ENCODE peak calls at places on chromosomes 4 and X, in seven cellular contexts. E is fibroblast of lung; D is RWPE1; W is CD8-positive, alpha-beta memory T cell; O is left ventricle myocardium inferior; M is colonic mucosa; T is CD4-positive, alpha-beta memory T cell. X is an unnamed sample.

GRCh38 chr4:158805628-158806471 is 37.0 kb downstream of the FNIP2 start:
- DNase-seq in M (no peak), D (peak), E (no peak), T (no peak), W (no peak), O (no peak), X (no peak)

GRCh38 chrX:43493751-43494150 is 162.3 kb upstream of the MAOA start:
- DNase-seq in O (no peak), E (no peak), W (no peak), T (no peak), M (no peak), D (no peak), X (no peak)

GRCh38 chr4:39134674-39135073 is 47.7 kb upstream of the WDR19 start:
- DNase-seq in W (no peak), M (no peak), T (no peak), E (no peak), O (no peak), D (no peak), X (no peak)

GRCh38 chrX:108032944-108033343 is 11.9 kb upstream of the VSIG1 start:
- DNase-seq in E (no peak), M (peak), W (no peak), T (no peak), D (no peak), O (no peak), X (no peak)

GRCh38 chr4:158169516-158169915 is 3.3 kb downstream of the GASK1B start:
- DNase-seq in O (no peak), T (no peak), D (no peak), E (peak), M (no peak), W (no peak), X (no peak)

GRCh38 chr4:155079866-155080265 is 128.6 kb upstream of the NPY2R start:
- DNase-seq in T (no peak), O (no peak), W (no peak), M (no peak), E (peak), D (no peak), X (no peak)

GRCh38 chr4:62670509-62670908 is 1470.4 kb downstream of the ADGRL3 start:
- DNase-seq in T (no peak), W (no peak), E (peak), M (no peak), O (no peak), D (no peak), X (no peak)

GRCh38 chr4:185296665-185297460 is 87.5 kb downstream of the SNX25 start:
- DNase-seq in W (no peak), D (no peak), T (no peak), E (no peak), M (no peak), O (no peak), X (no peak)

GRCh38 chrX:49242545-49243066 is 7.3 kb downstream of the CCDC22 start:
- DNase-seq in W (no peak), M (no peak), D (peak), E (no peak), O (no peak), T (no peak), X (no peak)

GRCh38 chr4:70637239-70637920 is 8.8 kb downstream of the ENAM start:
- DNase-seq in T (no peak), E (no peak), D (no peak), M (no peak), O (no peak), W (no peak), X (no peak)

GRCh38 chrX:1398431-1399340 is 6.8 kb upstream of the SLC25A6 start:
- DNase-seq in E (no peak), W (no peak), M (no peak), D (no peak), T (no peak), O (peak), X (no peak)

GRCh38 chr4:94575652-94576051 is 123.9 kb downstream of the PDLIM5 start:
- DNase-seq in O (no peak), M (no peak), E (no peak), D (no peak), T (no peak), W (no peak), X (no peak)

GRCh38 chr4:94574616-94575015 is 122.9 kb downstream of the PDLIM5 start:
- DNase-seq in T (no peak), D (no peak), W (no peak), M (no peak), O (no peak), E (peak), X (no peak)

GRCh38 chr4:94571720-94572119 is 120.0 kb downstream of the PDLIM5 start:
- DNase-seq in O (no peak), D (no peak), W (no peak), E (no peak), T (no peak), M (no peak), X (no peak)

GRCh38 chr4:94576163-94576562 is 124.4 kb downstream of the PDLIM5 start:
- DNase-seq in T (no peak), M (no peak), D (no peak), O (no peak), E (no peak), W (no peak), X (no peak)

DNA sequence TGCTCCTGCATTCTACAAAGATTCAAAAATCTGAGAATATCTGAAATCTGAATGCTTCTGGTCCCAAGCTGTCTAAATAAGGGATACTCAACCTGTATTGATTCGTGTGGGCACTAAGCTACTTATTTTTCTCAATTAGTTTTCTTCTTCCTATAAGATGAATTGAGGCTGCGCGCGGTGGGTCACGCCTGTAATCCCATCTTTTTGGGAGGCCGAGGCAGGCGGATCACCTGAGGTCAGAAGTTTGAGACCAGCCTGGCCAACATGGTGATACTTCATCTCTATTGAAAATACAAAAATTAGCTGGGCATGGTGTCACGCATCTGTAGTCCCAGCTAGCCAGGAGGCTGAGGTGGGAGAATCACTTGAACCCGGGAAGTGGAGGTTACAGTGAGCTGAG is 122.3 kb downstream of the PDLIM5 start:
- DNase-seq in W (no peak), D (no peak), M (no peak), T (no peak), O (no peak), E (no peak), X (no peak)
- H3K27ac ChIP-seq in W (no peak), D (no peak), M (no peak), T (no peak), O (no peak), E (no peak), X (no peak)

DNA sequence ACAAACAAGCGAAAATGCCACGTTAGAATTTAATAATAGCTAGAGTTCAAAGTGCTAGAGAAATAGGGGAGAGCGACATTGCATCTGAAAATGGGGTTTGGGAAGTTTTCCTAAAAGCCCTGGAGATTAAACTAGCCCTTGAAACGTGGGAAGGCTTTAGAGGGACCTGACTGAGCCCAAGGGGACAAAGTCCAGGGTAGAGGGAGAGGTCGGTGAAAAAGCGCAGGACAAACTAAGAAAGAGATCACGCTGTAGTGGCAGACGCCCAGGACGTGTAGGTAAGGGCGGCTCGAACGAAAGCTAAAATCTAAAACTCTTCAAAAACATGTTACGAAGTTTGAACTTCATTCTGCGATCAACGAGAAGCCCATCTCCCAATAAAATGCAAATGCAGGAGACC is 1.1 kb upstream of the ATP11C start:
- DNase-seq in M (peak), D (no peak), O (no peak), T (no peak), E (no peak), W (no peak), X (no peak)
- H3K27ac ChIP-seq in M (peak), D (peak), O (peak), T (peak), E (peak), W (peak), X (peak)

DNA sequence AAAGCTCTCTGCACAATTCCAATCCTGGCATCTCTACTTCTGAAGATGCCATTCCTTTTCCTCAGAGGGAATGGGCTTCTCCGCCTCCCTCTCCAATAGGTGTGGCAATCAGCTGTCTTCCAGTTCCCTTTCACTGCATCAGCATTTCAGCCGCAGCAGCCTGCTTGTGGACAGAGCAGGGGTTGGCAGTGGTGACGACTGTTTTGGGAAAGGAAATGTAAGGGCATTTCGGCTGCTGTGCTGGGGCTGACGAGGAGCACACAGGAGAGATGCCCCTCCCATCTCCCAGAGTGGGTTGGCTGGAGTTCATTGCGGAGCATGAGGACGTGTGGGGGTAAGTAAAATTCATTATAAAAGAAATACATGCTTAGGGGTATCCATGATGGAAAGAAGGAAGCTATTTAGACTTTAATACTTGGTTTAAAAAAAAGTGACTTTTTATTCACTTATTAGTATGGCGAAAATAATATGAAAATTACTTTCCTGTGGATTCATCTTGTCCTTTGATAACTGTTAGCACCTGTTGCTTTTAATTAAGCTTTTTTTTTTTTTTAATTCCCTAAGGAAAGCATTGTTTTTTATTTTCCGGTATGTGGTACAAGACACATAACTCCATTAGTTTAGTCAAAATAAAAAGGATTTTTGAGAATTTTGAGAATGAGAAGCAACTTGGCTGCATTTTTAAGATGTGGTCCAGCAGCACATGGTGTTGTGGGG is at the start of gene LIMCH1:
- DNase-seq in E (peak), T (no peak), D (no peak), W (no peak), O (peak), M (no peak), X (no peak)
- H3K27ac ChIP-seq in E (no peak), T (no peak), D (peak), W (no peak), O (peak), M (no peak), X (peak)

DNA sequence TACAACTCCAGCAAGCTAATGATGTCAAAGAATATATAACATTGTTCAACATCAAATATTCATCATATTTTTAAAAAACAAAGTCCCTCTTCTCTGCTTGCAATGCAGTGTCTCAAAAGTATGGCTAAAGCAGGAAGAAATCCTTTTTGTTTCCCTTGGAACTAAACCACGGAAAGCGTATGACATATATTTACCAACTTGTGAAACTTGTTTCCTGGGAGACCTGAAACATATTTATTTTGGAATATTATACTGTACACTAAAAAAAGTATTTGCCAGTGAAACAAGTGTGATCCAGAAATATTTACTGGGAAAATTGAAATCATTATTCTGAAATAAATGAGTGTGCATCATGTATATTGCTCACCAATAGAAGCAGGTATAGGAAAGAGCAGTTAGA is 156.0 kb upstream of the ANKRD50 start:
- DNase-seq in M (no peak), D (no peak), W (no peak), E (no peak), O (no peak), T (no peak), X (no peak)
- H3K27ac ChIP-seq in M (no peak), D (no peak), W (no peak), E (no peak), O (no peak), T (no peak), X (no peak)

GRCh38 chr4:23577398-23577797 is 312.4 kb downstream of the PPARGC1A start:
- DNase-seq in W (no peak), T (no peak), O (no peak), M (no peak), E (no peak), D (no peak), X (no peak)
- H3K27ac ChIP-seq in W (no peak), T (no peak), O (no peak), M (peak), E (no peak), D (no peak), X (no peak)

X was measured in caudate nucleus.